ENCODE peak calls at places on chromosomes 6 and 20, in four cellular contexts. Z, N, A and Q are unnamed samples.

GRCh38 chr20:571754-572331 is 28.3 kb upstream of the CSNK2A1 start:
- DNase-seq in A (peak; percentile 67), Z (peak; percentile 19), N (peak; percentile 53), Q (peak; percentile 25)

GRCh38 chr6:107820571-107821261 is 3.4 kb downstream of the SCML4 start:
- DNase-seq in A (no peak), N (peak; percentile 35), Z (peak; percentile 19), Q (no peak)

GRCh38 chr6:113396644-113397201 is 460.4 kb upstream of the MARCKS start:
- DNase-seq in N (no peak), A (no peak), Z (no peak), Q (peak; percentile 69)

GRCh38 chr6:33211666-33212422 is 3.5 kb downstream of the RING1 start:
- DNase-seq in A (no peak), Z (no peak), N (no peak), Q (no peak)

GRCh38 chr20:34240698-34241615 is at the start of gene ASIP:
- DNase-seq in Z (no peak), A (no peak), N (no peak), Q (no peak)

GRCh38 chr20:33812673-33813462 is 1.7 kb downstream of the CHMP4B start:
- DNase-seq in Z (no peak), N (peak; percentile 83), A (no peak), Q (peak; percentile 49)

GRCh38 chr6:129860901-129861665 is at the start of gene TMEM244:
- DNase-seq in Z (peak; percentile 51), N (no peak), A (no peak), Q (peak; percentile 22)

GRCh38 chr6:166862287-166862977 is 93.9 kb downstream of the RNASET2 start:
- DNase-seq in A (no peak), Z (no peak), N (peak; percentile 42), Q (peak; percentile 70)

GRCh38 chr6:17808609-17809008 is 101.9 kb upstream of the NUP153 start:
- DNase-seq in Z (no peak), A (no peak), N (no peak), Q (no peak)

GRCh38 chr6:34138924-34139323 is 7.0 kb downstream of the GRM4 start:
- DNase-seq in A (no peak), Z (no peak), N (no peak), Q (no peak)

GRCh38 chr6:101395345-101395744 is 1.8 kb downstream of the GRIK2 start:
- DNase-seq in A (no peak), N (no peak), Z (no peak), Q (no peak)

GRCh38 chr6:44444853-44445252 is 57.3 kb downstream of the CDC5L start:
- DNase-seq in A (no peak), Z (no peak), N (no peak), Q (no peak)

GRCh38 chr6:170182093-170182780 is 108.6 kb downstream of the DLL1 start:
- DNase-seq in Z (no peak), A (no peak), N (no peak), Q (no peak)

GRCh38 chr20:43944653-43945235 is 30.1 kb downstream of the TOX2 start:
- DNase-seq in N (no peak), A (no peak), Z (no peak), Q (no peak)

GRCh38 chr6:165010556-165011535 is 298.6 kb downstream of the C6orf118 start:
- DNase-seq in N (peak; percentile 31), A (no peak), Z (no peak), Q (no peak)

GRCh38 chr6:105177521-105177920 is 2.3 kb downstream of the POPDC3 start:
- DNase-seq in N (no peak), A (no peak), Z (no peak), Q (no peak)

GRCh38 chr6:105181981-105182515 is 2.2 kb upstream of the POPDC3 start:
- DNase-seq in A (no peak), N (no peak), Z (no peak), Q (peak; percentile 52)

GRCh38 chr6:105178110-105178509 is 1.7 kb downstream of the POPDC3 start:
- DNase-seq in Z (peak; percentile 83), N (no peak), A (no peak), Q (no peak)

GRCh38 chr6:105179244-105180065 is at the start of gene POPDC3:
- DNase-seq in Z (peak; percentile 28), N (peak; percentile 54), A (peak; percentile 18), Q (peak; percentile 77)

GRCh38 chr6:105178636-105179035 is 1.2 kb downstream of the POPDC3 start:
- DNase-seq in Z (no peak), N (no peak), A (no peak), Q (no peak)
- H3K4me3 ChIP-seq in Z (peak overlapping the region; percentile 46), N (no peak overlapping the region), A (no peak overlapping the region), Q (peak overlapping the region; percentile 70)

GRCh38 chr6:90003941-90004340 is 109.7 kb downstream of the GJA10 start:
- DNase-seq in A (no peak), N (no peak), Z (no peak), Q (peak; percentile 34)
- H3K27ac ChIP-seq in A (no peak overlapping the region), N (no peak overlapping the region), Z (no peak overlapping the region), Q (no peak overlapping the region)

GRCh38 chr6:88177961-88178464 is 11.9 kb upstream of the CNR1 start:
- DNase-seq in A (no peak), Z (peak; percentile 1), N (peak; percentile 48), Q (peak; percentile 38)
- H3K4me3 ChIP-seq in A (no peak overlapping the region), Z (no peak overlapping the region), N (no peak overlapping the region), Q (no peak overlapping the region)

GRCh38 chr6:56518995-56519767 is 123.5 kb downstream of the DST start:
- DNase-seq in A (no peak), Z (no peak), N (no peak), Q (no peak)
- H3K27ac ChIP-seq in A (peak overlapping the region; percentile 74), Z (no peak overlapping the region), N (no peak overlapping the region), Q (no peak overlapping the region)

DNA sequence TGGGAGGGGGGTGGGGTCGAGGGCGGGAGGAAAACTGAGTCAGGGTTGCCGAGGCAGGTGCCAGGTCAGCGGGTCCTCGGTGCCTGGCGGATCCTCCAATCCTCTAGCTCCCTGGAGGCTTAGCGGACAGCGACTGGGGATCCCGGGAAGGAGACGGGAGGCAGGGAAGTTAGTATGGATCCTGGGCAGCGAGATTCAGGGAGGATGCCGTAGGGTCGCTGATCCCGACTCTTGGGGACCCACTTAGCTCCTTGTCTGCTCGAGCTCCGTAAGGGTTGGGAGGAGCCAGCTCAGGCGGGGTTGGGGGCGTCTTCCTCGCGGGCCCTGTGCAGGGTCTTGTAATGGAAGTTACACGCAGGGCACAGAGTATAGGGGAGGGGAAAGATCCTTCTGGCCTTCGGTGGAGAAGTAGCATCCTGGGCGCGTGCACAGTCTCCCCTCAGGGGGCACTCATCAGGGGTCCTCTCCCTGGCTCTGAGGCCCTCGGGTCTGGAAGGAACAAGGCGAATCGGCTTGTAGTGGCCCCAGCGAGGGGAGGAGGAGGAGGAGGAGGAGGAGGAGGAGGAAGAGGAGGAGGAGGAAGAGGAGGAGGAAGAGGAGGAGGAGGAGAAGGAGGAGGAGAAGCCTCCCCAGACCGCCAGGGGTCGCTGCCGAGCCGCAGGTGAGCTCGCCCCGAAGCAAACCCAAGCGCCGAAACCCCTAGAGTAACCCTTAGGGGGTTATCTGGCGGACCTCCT is 6.4 kb upstream of the SLC12A5 start:
- DNase-seq in N (peak; percentile 66), A (peak; percentile 67), Z (no peak), Q (peak; percentile 48)
- H3K4me3 ChIP-seq in N (no peak overlapping the region), A (no peak overlapping the region), Z (no peak overlapping the region), Q (peak overlapping the region; percentile 66)

GRCh38 chr20:57190536-57191265 is 75.7 kb downstream of the BMP7 start:
- DNase-seq in A (no peak), N (no peak), Z (no peak), Q (no peak)
- H3K27ac ChIP-seq in A (no peak overlapping the region), N (no peak overlapping the region), Z (no peak overlapping the region), Q (no peak overlapping the region)

GRCh38 chr6:35601331-35602132 is 87.2 kb downstream of the FKBP5 start:
- DNase-seq in N (peak; percentile 47), A (peak; percentile 69), Z (peak; percentile 99), Q (peak; percentile 94)
- H3K4me3 ChIP-seq in N (no peak overlapping the region), A (no peak overlapping the region), Z (peak overlapping the region; percentile 18), Q (peak overlapping the region; percentile 5)

GRCh38 chr6:122839477-122839876 is 50.4 kb downstream of the SMPDL3A start:
- DNase-seq in A (peak; percentile 68), N (peak; percentile 79), Z (peak; percentile 65), Q (peak; percentile 70)

GRCh38 chr6:122833229-122833556 is 44.1 kb downstream of the SMPDL3A start:
- DNase-seq in Z (no peak), N (no peak), A (no peak), Q (no peak)

GRCh38 chr6:122839906-122840305 is 50.8 kb downstream of the SMPDL3A start:
- DNase-seq in N (no peak), Z (no peak), A (no peak), Q (no peak)

GRCh38 chr6:122832515-122833228 is 43.6 kb downstream of the SMPDL3A start:
- DNase-seq in N (no peak), A (no peak), Z (no peak), Q (no peak)

DNA sequence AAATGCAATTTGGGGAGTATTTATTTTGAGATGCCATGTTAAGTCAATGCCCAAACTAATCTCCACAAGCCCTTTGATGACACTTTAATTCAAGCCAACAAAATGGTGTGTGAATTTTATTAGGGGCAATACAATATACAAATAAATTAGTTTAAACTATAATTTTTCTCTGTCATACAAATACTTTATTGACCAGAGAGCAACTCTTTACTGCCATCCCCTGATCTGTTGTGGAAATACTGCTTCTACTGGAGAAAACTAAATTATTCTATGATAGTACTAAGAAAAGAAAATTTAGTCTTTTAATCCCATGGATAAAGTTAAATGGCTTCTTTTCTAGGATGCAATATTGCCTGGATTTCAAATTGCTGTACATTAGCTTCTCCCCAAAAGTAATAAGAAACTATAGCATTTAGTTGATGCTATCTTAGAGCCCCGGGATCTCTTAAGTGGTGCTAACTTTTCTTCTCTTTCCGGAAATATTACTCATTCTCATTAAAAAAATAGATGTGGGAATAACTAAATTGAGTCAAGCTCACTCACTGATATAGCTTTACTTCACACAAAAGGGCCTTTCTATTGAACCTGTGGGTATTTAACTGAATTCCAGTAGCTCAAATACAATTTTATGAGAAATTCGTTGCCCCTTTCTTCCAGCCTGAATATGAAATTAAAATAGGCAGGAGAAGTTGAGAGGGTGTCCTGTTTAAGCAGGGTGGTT is 49.2 kb downstream of the SMPDL3A start:
- DNase-seq in N (peak; percentile 32), A (no peak), Z (peak; percentile 47), Q (peak; percentile 22)
- H3K27ac ChIP-seq in N (no peak overlapping the region), A (no peak overlapping the region), Z (no peak overlapping the region), Q (no peak overlapping the region)